ENCODE peak calls at places on chromosomes 13 and 19, in four cellular contexts. One of them, this sample, is unnamed.

GRCh38 chr19:52370341-52370710 is 603 bp downstream of the ZNF880 start:
- DNase-seq in MG63: no peak
- DNase-seq in Calu3: no peak
- DNase-seq in T-helper 9 cell: no peak
- DNase-seq in this sample: no peak

GRCh38 chr19:1923319-1923718 is 17.7 kb upstream of the CSNK1G2 start:
- DNase-seq in MG63: no peak
- DNase-seq in Calu3: no peak
- DNase-seq in T-helper 9 cell: no peak
- DNase-seq in this sample: no peak

GRCh38 chr19:12723643-12724426 is at the start of gene TNPO2:
- DNase-seq in MG63: peak; percentile 83
- DNase-seq in Calu3: peak; percentile 51
- DNase-seq in T-helper 9 cell: peak; percentile 48
- DNase-seq in this sample: peak; percentile 30

GRCh38 chr19:18097217-18097992 is at the start of gene MAST3:
- DNase-seq in MG63: peak; percentile 89
- DNase-seq in Calu3: peak; percentile 91
- DNase-seq in T-helper 9 cell: peak; percentile 89
- DNase-seq in this sample: peak; percentile 95

GRCh38 chr13:79749985-79750551 is 269.1 kb downstream of the NDFIP2 start:
- DNase-seq in MG63: peak; percentile 85
- DNase-seq in Calu3: no peak
- DNase-seq in T-helper 9 cell: no peak
- DNase-seq in this sample: no peak

GRCh38 chr19:9309974-9310446 is 372 bp upstream of the ZNF699 start:
- DNase-seq in MG63: peak; percentile 94
- DNase-seq in Calu3: peak; percentile 77
- DNase-seq in T-helper 9 cell: no peak
- DNase-seq in this sample: no peak

GRCh38 chr13:95628488-95628887 is 16.0 kb downstream of the DZIP1 start:
- DNase-seq in MG63: no peak
- DNase-seq in Calu3: no peak
- DNase-seq in T-helper 9 cell: no peak
- DNase-seq in this sample: no peak

GRCh38 chr13:30715837-30716236 is 19.5 kb upstream of the ALOX5AP start:
- DNase-seq in MG63: no peak
- DNase-seq in Calu3: no peak
- DNase-seq in T-helper 9 cell: no peak
- DNase-seq in this sample: no peak

GRCh38 chr19:10694706-10695105 is 6.5 kb upstream of the QTRT1 start:
- DNase-seq in MG63: no peak
- DNase-seq in Calu3: no peak
- DNase-seq in T-helper 9 cell: no peak
- DNase-seq in this sample: no peak

GRCh38 chr13:42484396-42484795 is 89.6 kb upstream of the TNFSF11 start:
- DNase-seq in MG63: peak; percentile 28
- DNase-seq in Calu3: no peak
- DNase-seq in T-helper 9 cell: no peak
- DNase-seq in this sample: no peak

GRCh38 chr13:44337581-44337980 is 36.0 kb upstream of the SERP2 start:
- DNase-seq in MG63: no peak
- DNase-seq in Calu3: no peak
- DNase-seq in T-helper 9 cell: no peak
- DNase-seq in this sample: no peak